ENCODE peak calls at places on chromosomes 11 and 22, in five cellular contexts. P is lower lobe of right lung, Y is heart right ventricle, Q is psoas muscle, X is kidney. W is an unnamed sample. For H3K4me1, the result is how much of the 10 kb centered on the place peaks cover.

GRCh38 chr11:105774899-105775298 is 165.0 kb downstream of the GRIA4 start:
- DNase-seq in P (no peak), Y (no peak), Q (no peak), X (no peak), W (no peak)

GRCh38 chr11:2814751-2815150 is 70.8 kb downstream of the CDKN1C start:
- DNase-seq in P (peak), Y (no peak), Q (peak), X (peak), W (no peak)

GRCh38 chr11:73085189-73085875 is 56.8 kb downstream of the FCHSD2 start:
- DNase-seq in P (no peak), Y (no peak), Q (no peak), X (no peak), W (no peak)

GRCh38 chr11:111691176-111691575 is 75.0 kb downstream of the PPP2R1B start:
- DNase-seq in P (no peak), Y (no peak), Q (no peak), X (no peak), W (no peak)

GRCh38 chr22:17117400-17117799 is 3.8 kb downstream of the TMEM121B start:
- DNase-seq in P (no peak), Y (no peak), Q (no peak), X (no peak), W (no peak)

GRCh38 chr11:106473089-106473722 is 395.7 kb downstream of the AASDHPPT start:
- DNase-seq in P (no peak), Y (no peak), Q (no peak), X (no peak), W (no peak)

GRCh38 chr11:1871531-1871930 is 18.6 kb downstream of the LSP1 start:
- DNase-seq in P (peak), Y (peak), Q (no peak), X (no peak), W (no peak)

GRCh38 chr22:33000342-33001280 is 57.6 kb downstream of the SYN3 start:
- DNase-seq in P (peak), Y (peak), Q (peak), X (peak), W (peak)

GRCh38 chr11:18384157-18384641 is 10.2 kb upstream of the LDHA start:
- DNase-seq in P (no peak), Y (peak), Q (peak), X (peak), W (peak)

GRCh38 chr11:133503776-133504175 is 28.5 kb downstream of the OPCML start:
- DNase-seq in P (no peak), Y (no peak), Q (no peak), X (no peak), W (no peak)

GRCh38 chr11:114121138-114121537 is 61.6 kb downstream of the ZBTB16 start:
- DNase-seq in P (no peak), Y (no peak), Q (no peak), X (no peak), W (no peak)

GRCh38 chr22:50526849-50527801 is 1.7 kb upstream of the SCO2 start:
- DNase-seq in P (peak), Y (peak), Q (peak), X (peak), W (no peak)

GRCh38 chr11:73191151-73191550 is 26.9 kb upstream of the P2RY2 start:
- DNase-seq in P (no peak), Y (no peak), Q (no peak), X (peak), W (no peak)

GRCh38 chr22:47011131-47011854 is 248.8 kb downstream of the TBC1D22A start:
- DNase-seq in P (no peak), Y (no peak), Q (no peak), X (peak), W (no peak)

GRCh38 chr11:15104166-15104565 is 10.6 kb upstream of the INSC start:
- DNase-seq in P (no peak), Y (no peak), Q (no peak), X (no peak), W (no peak)

GRCh38 chr11:129637983-129638776 is 177.5 kb upstream of the TMEM45B start:
- DNase-seq in P (no peak), Y (no peak), Q (no peak), X (no peak), W (no peak)

GRCh38 chr22:35731321-35731720 is 13.6 kb downstream of the APOL5 start:
- DNase-seq in P (no peak), Y (no peak), Q (no peak), X (no peak), W (no peak)

GRCh38 chr11:19628018-19628417 is 84.6 kb upstream of the NAV2 start:
- DNase-seq in P (no peak), Y (peak), Q (peak), X (peak), W (no peak)

GRCh38 chr22:46738642-46738960 is 549 bp upstream of the CERK start:
- DNase-seq in P (no peak), Y (peak), Q (no peak), X (no peak), W (no peak)

GRCh38 chr22:32994046-32994827 is 63.9 kb downstream of the SYN3 start:
- DNase-seq in P (no peak), Y (no peak), Q (peak), X (no peak), W (no peak)

GRCh38 chr11:68956142-68956541 is 24.6 kb downstream of the MRGPRD start:
- DNase-seq in P (no peak), Y (no peak), Q (peak), X (no peak), W (no peak)

GRCh38 chr11:120061761-120062560 is 76.0 kb downstream of the TRIM29 start:
- DNase-seq in P (no peak), Y (no peak), Q (no peak), X (no peak), W (peak)

DNA sequence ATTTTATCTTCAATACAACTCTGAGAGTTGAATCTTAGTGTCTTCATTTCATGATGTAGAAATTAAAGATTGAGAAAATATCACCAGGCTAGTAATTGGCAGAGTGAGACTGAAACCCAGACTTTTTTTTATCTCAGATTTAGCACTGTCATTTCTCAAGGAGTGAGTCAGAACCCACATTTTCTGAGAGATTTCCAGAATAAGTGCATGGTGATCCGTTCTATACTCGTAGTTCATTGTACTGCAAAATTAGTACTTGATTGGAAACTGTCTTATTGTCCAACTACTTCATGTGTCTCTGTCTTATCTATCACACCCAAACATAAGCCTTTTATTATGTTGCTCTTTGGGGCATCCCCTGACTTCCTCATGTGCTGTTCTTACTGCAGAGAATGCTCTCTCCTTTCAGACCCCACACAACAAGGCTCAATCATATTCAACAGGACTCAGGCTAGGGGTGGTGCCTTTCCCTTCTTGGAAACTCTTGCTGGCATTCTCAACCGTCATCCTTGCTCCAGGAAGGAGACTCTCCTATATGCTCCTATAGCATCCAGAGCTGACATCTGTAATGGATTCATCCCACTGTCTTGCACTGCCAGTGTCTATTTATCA is 76.7 kb upstream of the BLID start:
- DNase-seq in P (no peak), Y (no peak), Q (no peak), X (no peak), W (no peak)
- H3K4me1 ChIP-seq in P (under half), Y (under half), Q (under half), X (under half), W (under half)

GRCh38 chr11:16863382-16863781 is 124.9 kb downstream of the C11orf58 start:
- DNase-seq in P (no peak), Y (peak), Q (no peak), X (no peak), W (peak)
- TF ChIP-seq CTCF in P (no peak), Y (no peak), Q (no peak), X (no peak), W (no peak)

GRCh38 chr11:33730716-33731115 is 5.5 kb downstream of the CD59 start:
- DNase-seq in P (no peak), Y (no peak), Q (no peak), X (no peak), W (no peak)

GRCh38 chr11:33733978-33734377 is 2.2 kb downstream of the CD59 start:
- DNase-seq in P (no peak), Y (no peak), Q (no peak), X (no peak), W (no peak)

GRCh38 chr11:33735166-33735425 is 1.1 kb downstream of the CD59 start:
- DNase-seq in P (no peak), Y (no peak), Q (no peak), X (no peak), W (peak)

GRCh38 chr11:33734441-33735165 is 1.6 kb downstream of the CD59 start:
- DNase-seq in P (peak), Y (no peak), Q (peak), X (no peak), W (peak)

GRCh38 chr11:33732176-33732575 is 4.0 kb downstream of the CD59 start:
- DNase-seq in P (no peak), Y (no peak), Q (no peak), X (no peak), W (no peak)
- H3K4me1 ChIP-seq in P (half or more), Y (half or more), Q (half or more), X (under half), W (under half)

GRCh38 chr22:37594237-37594636 is 14.3 kb upstream of the LGALS2 start:
- DNase-seq in P (no peak), Y (no peak), Q (no peak), X (no peak), W (no peak)
- TF ChIP-seq CTCF in P (no peak), Y (no peak), Q (no peak), X (no peak), W (no peak)

GRCh38 chr22:43295660-43296059 is 47.5 kb downstream of the SCUBE1 start:
- DNase-seq in P (no peak), Y (no peak), Q (no peak), X (no peak), W (no peak)

GRCh38 chr22:43293661-43294392 is 49.3 kb downstream of the SCUBE1 start:
- DNase-seq in P (peak), Y (peak), Q (peak), X (no peak), W (peak)

GRCh38 chr22:43293259-43293658 is 49.9 kb downstream of the SCUBE1 start:
- DNase-seq in P (no peak), Y (no peak), Q (no peak), X (no peak), W (no peak)

GRCh38 chr22:43296279-43296902 is 46.8 kb downstream of the SCUBE1 start:
- DNase-seq in P (no peak), Y (no peak), Q (no peak), X (no peak), W (peak)

DNA sequence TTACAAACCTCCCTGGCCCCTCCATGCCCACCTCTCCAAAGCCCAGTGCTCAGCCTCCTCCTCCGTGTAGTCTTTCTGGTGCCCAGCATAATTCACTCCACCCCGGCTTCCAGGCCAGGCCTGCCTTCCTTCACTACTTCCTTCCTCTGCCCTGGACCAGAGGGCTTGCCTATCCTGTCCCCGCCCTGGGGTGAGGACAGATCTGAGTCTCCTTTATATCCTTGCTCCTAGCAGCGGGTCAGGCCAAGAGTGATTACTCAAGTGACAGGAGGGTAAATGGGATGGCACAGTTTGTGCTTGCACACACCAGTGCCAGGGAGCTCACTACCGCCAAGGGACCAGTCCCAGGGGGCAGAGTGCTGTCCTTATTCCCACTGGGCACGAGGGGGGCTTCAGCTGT is 48.0 kb downstream of the SCUBE1 start:
- DNase-seq in P (no peak), Y (no peak), Q (no peak), X (no peak), W (no peak)
- H3K4me1 ChIP-seq in P (under half), Y (under half), Q (under half), X (under half), W (half or more)

DNA sequence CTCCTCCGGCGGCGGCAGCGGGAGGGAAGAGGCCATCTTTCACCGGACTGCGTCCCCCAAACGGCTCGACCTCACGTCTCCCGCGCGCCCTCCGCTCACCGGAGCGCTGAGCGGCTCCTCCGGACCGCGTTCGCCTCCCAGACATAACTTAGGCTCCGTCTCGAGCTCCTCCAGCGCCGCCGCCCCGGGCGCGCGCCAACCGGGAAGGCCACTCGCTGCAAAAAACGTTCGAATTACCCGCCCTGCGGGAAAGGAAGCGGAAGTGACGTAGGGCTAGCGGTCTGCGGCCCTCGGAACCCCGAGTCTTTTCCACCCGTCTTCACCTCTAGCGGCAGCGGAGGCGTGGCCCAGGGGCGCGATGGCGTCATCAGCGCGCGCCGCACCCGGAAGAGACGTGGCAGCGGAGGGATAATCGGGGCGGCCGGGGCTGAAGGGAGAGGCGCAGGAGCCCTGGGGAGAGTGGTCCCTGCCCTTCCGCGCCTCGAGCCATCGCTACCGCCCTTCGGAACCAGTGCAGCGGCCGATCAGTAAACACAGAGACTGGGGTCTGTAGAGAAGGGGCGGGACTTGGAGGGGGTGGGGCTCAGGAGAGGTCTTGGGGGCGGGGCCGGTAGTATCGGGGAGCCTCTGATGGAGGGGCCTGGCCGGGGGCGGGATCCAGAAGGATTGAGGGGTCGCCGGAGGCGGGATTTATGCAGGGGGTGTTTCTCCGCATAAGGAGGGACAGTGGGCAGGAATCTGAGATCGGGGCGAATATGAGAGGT is at the start of the genes CDCA5 and ZFPL1:
- DNase-seq in P (peak), Y (peak), Q (peak), X (peak), W (peak)
- TF ChIP-seq CTCF in P (no peak), Y (no peak), Q (no peak), X (peak), W (no peak)

DNA sequence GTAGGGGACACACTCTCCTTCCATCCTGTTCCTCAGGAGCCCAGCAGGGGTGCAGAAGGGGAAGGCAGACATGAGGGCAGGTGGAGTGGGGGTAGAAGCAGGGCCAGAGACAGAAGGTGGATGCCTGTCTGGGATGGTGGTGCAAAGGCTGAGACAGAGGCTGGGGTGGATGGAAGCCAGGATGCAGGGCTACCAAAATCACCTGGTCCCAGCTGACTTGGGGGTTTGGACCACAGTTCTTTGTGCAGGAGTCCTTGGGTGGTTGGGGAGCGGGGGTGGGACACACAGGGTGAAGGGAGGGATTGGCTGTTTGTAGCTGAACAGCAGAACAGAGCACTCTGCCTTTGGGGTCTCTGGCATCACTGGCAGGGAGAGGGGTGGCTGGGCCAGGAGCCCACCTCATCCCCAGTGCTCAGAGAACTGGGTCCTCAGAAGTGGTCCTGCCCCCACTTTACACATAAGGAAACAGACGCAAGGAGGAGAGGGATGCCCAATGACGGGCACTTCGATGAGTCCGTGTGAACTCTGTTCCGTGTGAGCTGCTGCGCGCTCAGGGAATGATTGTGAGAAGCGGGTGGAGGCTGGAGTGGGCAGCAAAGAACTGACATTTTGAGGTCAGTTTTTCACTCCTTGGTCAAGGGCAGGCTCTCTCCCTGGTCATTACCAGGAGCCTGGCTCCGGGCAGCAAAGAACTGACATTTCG is 1.8 kb downstream of the TAGLN start:
- DNase-seq in P (no peak), Y (no peak), Q (no peak), X (no peak), W (no peak)
- H3K4me1 ChIP-seq in P (under half), Y (under half), Q (under half), X (under half), W (under half)

W was measured in hepatocyte.